ENCODE peak calls at places on chromosomes 2 and 18, in five cellular contexts. S is hepatic stellate cell, A is left ventricle myocardium inferior, M is NCI-H2029, E is occipital lobe. L is an unnamed sample.

GRCh38 chr18:74506405-74507119 is 10.4 kb downstream of the CNDP2 start:
- DNase-seq in S (no peak), E (no peak), M (no peak), A (no peak), L (no peak)

GRCh38 chr2:195363496-195363895 is 293.5 kb upstream of the SLC39A10 start:
- DNase-seq in E (no peak), A (no peak), M (no peak), S (no peak), L (no peak)

GRCh38 chr2:112688086-112688880 is 32.5 kb upstream of the NT5DC4 start:
- DNase-seq in M (no peak), S (no peak), E (no peak), A (no peak), L (no peak)

GRCh38 chr18:12934454-12935071 is 13.2 kb upstream of the SEH1L start:
- DNase-seq in S (peak), M (peak), A (peak), E (peak), L (peak)

GRCh38 chr2:225999692-226000091 is 600.2 kb downstream of the NYAP2 start:
- DNase-seq in E (no peak), S (no peak), A (no peak), M (no peak), L (peak)

GRCh38 chr2:10448646-10449480 is 736 bp upstream of the ODC1 start:
- DNase-seq in A (peak), E (no peak), M (peak), S (no peak), L (no peak)

GRCh38 chr2:208266641-208267335 is 733 bp downstream of the PIKFYVE start:
- DNase-seq in S (no peak), A (no peak), E (no peak), M (no peak), L (no peak)

GRCh38 chr2:184835081-184835728 is 236.9 kb downstream of the ZNF804A start:
- DNase-seq in A (no peak), S (no peak), E (no peak), M (no peak), L (no peak)

GRCh38 chr2:120667981-120668380 is 67.7 kb upstream of the GLI2 start:
- DNase-seq in A (no peak), E (no peak), M (no peak), S (no peak), L (no peak)

GRCh38 chr18:36457683-36458082 is 160.2 kb downstream of the FHOD3 start:
- DNase-seq in E (no peak), S (no peak), M (no peak), A (no peak), L (no peak)

GRCh38 chr2:56104951-56105350 is 78.8 kb upstream of the CCDC85A start:
- DNase-seq in M (no peak), A (no peak), S (no peak), E (no peak), L (no peak)

GRCh38 chr2:25305809-25306208 is 35.9 kb downstream of the DNMT3A start:
- DNase-seq in E (no peak), A (peak), S (no peak), M (no peak), L (no peak)

GRCh38 chr18:74477771-74478170 is 18.4 kb upstream of the CNDP2 start:
- DNase-seq in S (no peak), A (no peak), M (no peak), E (no peak), L (no peak)

GRCh38 chr2:239692348-239692747 is 291.5 kb upstream of the HDAC4 start:
- DNase-seq in M (peak), S (no peak), A (no peak), E (no peak), L (no peak)

GRCh38 chr2:218658671-218659257 is 659 bp downstream of the ZNF142 start:
- DNase-seq in E (no peak), A (no peak), S (peak), M (no peak), L (no peak)

GRCh38 chr2:43059183-43059897 is 167.1 kb downstream of the ZFP36L2 start:
- DNase-seq in S (peak), A (peak), E (peak), M (peak), L (no peak)